ENCODE peak calls at places on chromosomes 5 and 9, in four cellular contexts. R is upper lobe of right lung, O is BJ, Y is mesothelial cell of epicardium. X is an unnamed sample.

GRCh38 chr5:176559683-176560082 is 10.5 kb downstream of the CDHR2 start:
- DNase-seq in R (no peak), O (no peak), Y (no peak), X (no peak)

GRCh38 chr5:84085387-84086041 is 299.2 kb downstream of the EDIL3 start:
- DNase-seq in R (no peak), O (no peak), Y (no peak), X (no peak)

GRCh38 chr5:151651997-151652645 is 34.6 kb downstream of the SPARC start:
- DNase-seq in R (peak; percentile 83), O (no peak), Y (peak; percentile 45), X (peak; percentile 97)

GRCh38 chr5:1727571-1727970 is 72.1 kb downstream of the MRPL36 start:
- DNase-seq in R (peak; percentile 48), O (no peak), Y (no peak), X (no peak)

GRCh38 chr5:127695336-127695735 is 7.9 kb upstream of the CCDC192 start:
- DNase-seq in R (no peak), O (no peak), Y (no peak), X (no peak)

GRCh38 chr5:113276493-113276892 is 158.3 kb downstream of the TSSK1B start:
- DNase-seq in R (no peak), O (no peak), Y (no peak), X (no peak)

GRCh38 chr5:143828710-143829109 is 16.7 kb downstream of the HMHB1 start:
- DNase-seq in R (no peak), O (no peak), Y (no peak), X (no peak)

GRCh38 chr5:174532453-174533126 is 191.8 kb upstream of the MSX2 start:
- DNase-seq in R (peak; percentile 86), O (peak; percentile 65), Y (peak; percentile 49), X (peak; percentile 97)

GRCh38 chr9:134290603-134291451 is 35.4 kb upstream of the RXRA start:
- DNase-seq in R (peak; percentile 53), O (no peak), Y (no peak), X (no peak)

GRCh38 chr9:109381011-109381729 is 60.3 kb upstream of the EPB41L4B start:
- DNase-seq in R (no peak), O (no peak), Y (no peak), X (no peak)

GRCh38 chr9:101312661-101313060 is 72.1 kb downstream of the BAAT start:
- DNase-seq in R (no peak), O (no peak), Y (no peak), X (no peak)

GRCh38 chr5:76490970-76491369 is 87.9 kb downstream of the IQGAP2 start:
- DNase-seq in R (no peak), O (no peak), Y (no peak), X (no peak)

GRCh38 chr5:135112008-135112670 is 78.1 kb upstream of the PITX1 start:
- DNase-seq in R (peak; percentile 4), O (no peak), Y (no peak), X (peak; percentile 44)

GRCh38 chr9:77847626-77848025 is 184.0 kb downstream of the GNAQ start:
- DNase-seq in R (no peak), O (no peak), Y (no peak), X (no peak)

GRCh38 chr5:32461441-32462120 is 17.0 kb upstream of the ZFR start:
- DNase-seq in R (no peak), O (no peak), Y (no peak), X (no peak)

GRCh38 chr5:97840643-97841042 is 657.6 kb upstream of the RIOK2 start:
- DNase-seq in R (no peak), O (no peak), Y (no peak), X (no peak)

GRCh38 chr5:112529525-112529924 is 110.4 kb upstream of the EPB41L4A start:
- DNase-seq in R (no peak), O (no peak), Y (no peak), X (peak; percentile 44)

GRCh38 chr9:83060557-83060956 is 2.4 kb downstream of the RASEF start:
- DNase-seq in R (no peak), O (no peak), Y (no peak), X (no peak)

GRCh38 chr9:113588242-113588810 is 124.8 kb downstream of the RGS3 start:
- DNase-seq in R (no peak), O (no peak), Y (no peak), X (no peak)

GRCh38 chr5:179193746-179194145 is 133.6 kb downstream of the ZNF354C start:
- DNase-seq in R (no peak), O (no peak), Y (no peak), X (no peak)

GRCh38 chr5:176944276-176944675 is 45.1 kb upstream of the HK3 start:
- DNase-seq in R (no peak), O (no peak), Y (no peak), X (no peak)

GRCh38 chr9:123335227-123335985 is 20.6 kb upstream of the CRB2 start:
- DNase-seq in R (peak; percentile 74), O (peak; percentile 27), Y (no peak), X (peak; percentile 61)

GRCh38 chr5:133244242-133244641 is 192.4 kb downstream of the HSPA4 start:
- DNase-seq in R (no peak), O (no peak), Y (no peak), X (no peak)

GRCh38 chr9:21455320-21455719 is 15.1 kb downstream of the IFNA1 start:
- DNase-seq in R (no peak), O (no peak), Y (no peak), X (peak; percentile 33)

GRCh38 chr9:136111190-136111589 is 7.5 kb downstream of the TMEM250 start:
- DNase-seq in R (no peak), O (no peak), Y (no peak), X (no peak)

GRCh38 chr5:157106668-157107461 is 2.0 kb downstream of the HAVCR2 start:
- DNase-seq in R (peak; percentile 70), O (no peak), Y (no peak), X (no peak)

GRCh38 chr9:92369075-92369474 is 35.3 kb downstream of the OGN start:
- DNase-seq in R (no peak), O (no peak), Y (no peak), X (no peak)

GRCh38 chr9:110455860-110456259 is 118.2 kb upstream of the TXNDC8 start:
- DNase-seq in R (no peak), O (no peak), Y (no peak), X (no peak)

GRCh38 chr9:110457245-110457644 is 119.6 kb upstream of the TXNDC8 start:
- DNase-seq in R (no peak), O (no peak), Y (no peak), X (no peak)

GRCh38 chr9:110452227-110452801 is 114.7 kb upstream of the TXNDC8 start:
- DNase-seq in R (no peak), O (no peak), Y (no peak), X (peak; percentile 11)
- TF ChIP-seq CTCF in R (peak; percentile 52), O (peak; percentile 39), Y (peak; percentile 70), X (peak; percentile 64)

GRCh38 chr5:116032094-116032517 is at the start of gene ARL14EPL:
- DNase-seq in R (peak; percentile 66), O (peak; percentile 19), Y (no peak), X (peak; percentile 72)
- TF ChIP-seq CTCF in R (peak; percentile 33), O (peak; percentile 46), Y (no peak), X (peak; percentile 29)

GRCh38 chr5:93789173-93790070 is 48.0 kb upstream of the POU5F2 start:
- DNase-seq in R (no peak), O (peak; percentile 68), Y (no peak), X (peak; percentile 69)

GRCh38 chr5:93787598-93787997 is 46.2 kb upstream of the POU5F2 start:
- DNase-seq in R (no peak), O (no peak), Y (no peak), X (no peak)

GRCh38 chr5:93791520-93791972 is 50.1 kb upstream of the POU5F2 start:
- DNase-seq in R (no peak), O (no peak), Y (no peak), X (no peak)

GRCh38 chr5:93793159-93793781 is 51.9 kb upstream of the POU5F2 start:
- DNase-seq in R (no peak), O (no peak), Y (no peak), X (no peak)

DNA sequence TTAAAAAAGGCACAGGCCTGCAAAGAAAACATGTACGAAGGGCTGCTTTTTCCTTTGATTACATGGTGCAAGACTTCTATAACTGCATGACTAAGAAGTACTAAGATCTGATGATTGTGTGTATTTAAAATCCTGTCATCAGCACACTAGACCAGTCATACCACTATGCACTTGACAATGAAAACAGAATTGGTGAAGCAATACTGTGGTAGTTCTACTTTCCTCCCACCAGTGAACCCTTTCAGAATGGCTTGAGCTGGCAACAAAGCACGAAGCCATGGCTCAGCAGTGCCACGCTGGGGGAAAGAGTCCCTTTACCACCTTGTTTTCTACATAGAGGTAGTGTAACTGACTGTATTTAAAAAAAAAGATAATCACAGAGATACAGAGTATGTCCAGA is 49.0 kb upstream of the POU5F2 start:
- DNase-seq in R (no peak), O (no peak), Y (no peak), X (no peak)
- TF ChIP-seq CTCF in R (no peak), O (no peak), Y (no peak), X (no peak)

GRCh38 chr5:102223542-102224444 is 72.3 kb downstream of the SLCO4C1 start:
- DNase-seq in R (no peak), O (no peak), Y (no peak), X (no peak)
- TF ChIP-seq CTCF in R (peak; percentile 63), O (peak; percentile 39), Y (peak; percentile 88), X (peak; percentile 79)

DNA sequence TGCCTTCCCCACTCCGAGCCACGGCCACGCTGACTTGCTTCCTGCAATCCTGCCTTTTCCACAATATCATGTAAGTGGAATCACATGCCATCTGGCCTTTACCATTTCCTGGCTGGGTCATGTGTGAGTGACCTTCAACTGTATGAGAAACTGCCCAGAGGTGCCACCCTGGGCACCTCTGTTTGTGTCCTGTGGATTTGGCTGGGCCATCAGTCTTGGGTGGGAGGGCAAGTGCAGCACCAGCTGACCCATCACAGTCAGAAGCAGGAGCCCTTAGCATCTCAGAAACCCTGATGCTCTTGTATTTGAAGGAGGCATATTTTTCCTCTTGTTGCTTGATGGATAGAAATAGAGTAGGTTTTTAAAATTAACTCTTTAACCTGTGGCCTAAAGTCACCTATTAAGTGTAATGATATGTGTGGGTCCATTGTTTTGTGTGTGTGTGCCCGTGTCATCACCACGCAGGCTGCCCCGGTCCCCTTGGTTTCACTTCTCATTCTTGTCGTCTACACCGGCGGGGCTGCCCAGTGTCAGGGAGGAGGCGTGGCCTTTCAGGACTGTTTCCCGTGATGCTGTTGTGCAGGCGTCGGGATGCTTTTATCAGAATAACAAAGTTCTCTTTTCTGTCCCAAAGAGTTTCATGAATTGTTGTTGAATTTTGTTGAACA is 52.1 kb upstream of the CACNA1B start:
- DNase-seq in R (no peak), O (no peak), Y (no peak), X (no peak)
- TF ChIP-seq CTCF in R (no peak), O (no peak), Y (no peak), X (no peak)

X was measured in RWPE1.